ENCODE peak calls at places on chromosome 2, in nine cellular contexts. T is SIG-M5; F is stimulated activated CD4-positive, alpha-beta T cell treated with anti-CD3 and anti-CD28 coated beads, Interleukin-1b, Interleukin-23, amount 100 ng/mL, for 24 hours; I is foreskin keratinocyte; U is tibial artery; P is GM04504; Y is left colon; Z is prostate gland; B is COR-L47. R is an unnamed sample.

GRCh38 chr2:238702691-238703415 is 145.0 kb upstream of the TWIST2 start:
- DNase-seq in T (no peak), F (no peak), I (no peak), U (no peak), P (no peak), Y (no peak), Z (no peak), B (no peak), R (no peak)

GRCh38 chr2:196955036-196955435 is 28.5 kb upstream of the PGAP1 start:
- DNase-seq in T (no peak), F (no peak), I (peak; percentile 47), U (no peak), P (no peak), Y (no peak), Z (no peak), B (no peak), R (no peak)

GRCh38 chr2:65081232-65081685 is 25.0 kb downstream of the CEP68 start:
- DNase-seq in T (peak; percentile 7), F (no peak), I (no peak), U (no peak), P (no peak), Y (no peak), Z (no peak), B (no peak), R (no peak)

GRCh38 chr2:8575810-8576423 is 105.9 kb upstream of the ID2 start:
- DNase-seq in T (no peak), F (no peak), I (no peak), U (no peak), P (no peak), Y (no peak), Z (no peak), B (peak; percentile 14), R (no peak)

GRCh38 chr2:219561179-219562048 is 9.9 kb downstream of the OBSL1 start:
- DNase-seq in T (no peak), F (no peak), I (no peak), U (no peak), P (no peak), Y (no peak), Z (no peak), B (no peak), R (no peak)

GRCh38 chr2:74556159-74556558 is 1.6 kb downstream of the DOK1 start:
- DNase-seq in T (no peak), F (no peak), I (no peak), U (no peak), P (no peak), Y (no peak), Z (no peak), B (no peak), R (no peak)

GRCh38 chr2:83462881-83463280 is 996.2 kb downstream of the SUCLG1 start:
- DNase-seq in T (no peak), F (no peak), I (no peak), U (no peak), P (no peak), Y (no peak), Z (no peak), B (no peak), R (no peak)

GRCh38 chr2:3450385-3451031 is 68.8 kb downstream of the ADI1 start:
- DNase-seq in T (no peak), F (no peak), I (no peak), U (no peak), P (no peak), Y (no peak), Z (no peak), B (peak; percentile 77), R (no peak)

GRCh38 chr2:46615555-46616487 is 136.5 kb downstream of the TMEM247 start:
- DNase-seq in T (no peak), F (no peak), I (no peak), U (peak; percentile 22), P (no peak), Y (peak; percentile 36), Z (no peak), B (no peak), R (no peak)

GRCh38 chr2:46363535-46364170 is 66.4 kb downstream of the EPAS1 start:
- DNase-seq in T (no peak), F (no peak), I (no peak), U (no peak), P (peak; percentile 47), Y (no peak), Z (no peak), B (no peak), R (no peak)

GRCh38 chr2:234772775-234773064 is 179.1 kb upstream of the SH3BP4 start:
- DNase-seq in T (no peak), F (no peak), I (no peak), U (no peak), P (no peak), Y (no peak), Z (no peak), B (no peak), R (no peak)

GRCh38 chr2:231189571-231190495 is 8.6 kb upstream of the ARMC9 start:
- DNase-seq in T (no peak), F (no peak), I (no peak), U (peak; percentile 81), P (no peak), Y (peak; percentile 31), Z (no peak), B (no peak), R (no peak)

GRCh38 chr2:203077458-203077857 is 62.8 kb downstream of the NBEAL1 start:
- DNase-seq in T (no peak), F (no peak), I (peak; percentile 1), U (no peak), P (no peak), Y (no peak), Z (no peak), B (no peak), R (no peak)

GRCh38 chr2:130241041-130241707 is 42.9 kb upstream of the TUBA3E start:
- DNase-seq in T (no peak), F (no peak), I (peak; percentile 77), U (no peak), P (peak; percentile 3), Y (peak; percentile 74), Z (no peak), B (no peak), R (no peak)

GRCh38 chr2:43412121-43412753 is 183.6 kb downstream of the THADA start:
- DNase-seq in T (no peak), F (no peak), I (no peak), U (no peak), P (no peak), Y (no peak), Z (no peak), B (no peak), R (no peak)

GRCh38 chr2:120779781-120780283 is 44.2 kb downstream of the GLI2 start:
- DNase-seq in T (no peak), F (no peak), I (peak; percentile 78), U (no peak), P (peak; percentile 49), Y (no peak), Z (no peak), B (no peak), R (no peak)

GRCh38 chr2:153055182-153055581 is 336.8 kb downstream of the ARL6IP6 start:
- DNase-seq in T (no peak), F (no peak), I (no peak), U (no peak), P (no peak), Y (no peak), Z (no peak), B (no peak), R (no peak)

GRCh38 chr2:28356095-28356911 is 36.4 kb upstream of the FOSL2 start:
- DNase-seq in T (no peak), F (no peak), I (no peak), U (peak; percentile 95), P (peak; percentile 89), Y (peak; percentile 89), Z (peak; percentile 85), B (peak; percentile 70), R (no peak)

GRCh38 chr2:31957748-31958717 is 52.8 kb downstream of the MEMO1 start:
- DNase-seq in T (no peak), F (no peak), I (peak; percentile 21), U (no peak), P (no peak), Y (no peak), Z (no peak), B (no peak), R (no peak)

GRCh38 chr2:237720444-237720843 is 78.1 kb upstream of the RBM44 start:
- DNase-seq in T (no peak), F (no peak), I (no peak), U (no peak), P (no peak), Y (no peak), Z (no peak), B (no peak), R (no peak)

GRCh38 chr2:238143239-238143951 is 4.9 kb downstream of the KLHL30 start:
- DNase-seq in T (no peak), F (no peak), I (no peak), U (peak; percentile 48), P (peak; percentile 48), Y (no peak), Z (no peak), B (no peak), R (no peak)

GRCh38 chr2:55175254-55176093 is 56.6 kb downstream of the CLHC1 start:
- DNase-seq in T (peak; percentile 25), F (no peak), I (no peak), U (no peak), P (no peak), Y (no peak), Z (no peak), B (peak; percentile 51), R (no peak)

GRCh38 chr2:228613133-228613532 is 431.6 kb upstream of the SPHKAP start:
- DNase-seq in T (no peak), F (no peak), I (peak; percentile 21), U (no peak), P (peak; percentile 51), Y (no peak), Z (no peak), B (no peak), R (no peak)

GRCh38 chr2:56540901-56541300 is 357.1 kb downstream of the CCDC85A start:
- DNase-seq in T (no peak), F (no peak), I (no peak), U (no peak), P (no peak), Y (no peak), Z (no peak), B (no peak), R (no peak)

GRCh38 chr2:190311893-190312634 is 7.6 kb downstream of the HIBCH start:
- DNase-seq in T (no peak), F (no peak), I (no peak), U (no peak), P (no peak), Y (no peak), Z (no peak), B (no peak), R (no peak)

GRCh38 chr2:101152195-101153076 is 1.3 kb upstream of the TBC1D8 start:
- DNase-seq in T (no peak), F (no peak), I (no peak), U (peak; percentile 42), P (peak; percentile 38), Y (peak; percentile 44), Z (peak; percentile 53), B (peak; percentile 40), R (no peak)

GRCh38 chr2:238513346-238513745 is 86.6 kb downstream of the ASB1 start:
- DNase-seq in T (no peak), F (no peak), I (no peak), U (no peak), P (peak; percentile 48), Y (peak; percentile 27), Z (peak; percentile 25), B (no peak), R (no peak)

GRCh38 chr2:231904161-231904611 is 22.0 kb downstream of the NPPC start:
- DNase-seq in T (no peak), F (no peak), I (no peak), U (no peak), P (no peak), Y (peak; percentile 27), Z (no peak), B (no peak), R (no peak)

GRCh38 chr2:172710584-172711024 is 25.0 kb upstream of the RAPGEF4 start:
- DNase-seq in T (no peak), F (no peak), I (peak; percentile 78), U (no peak), P (peak; percentile 60), Y (peak; percentile 48), Z (peak; percentile 37), B (peak; percentile 24), R (peak; percentile 24)

GRCh38 chr2:37890893-37891495 is 34.1 kb upstream of the RMDN2 start:
- DNase-seq in T (no peak), F (peak; percentile 44), I (no peak), U (peak; percentile 55), P (peak; percentile 44), Y (peak; percentile 81), Z (peak; percentile 44), B (peak; percentile 61), R (peak; percentile 57)

GRCh38 chr2:110853516-110853915 is 121.1 kb downstream of the ACOXL start:
- DNase-seq in T (no peak), F (peak; percentile 36), I (no peak), U (no peak), P (no peak), Y (peak; percentile 63), Z (no peak), B (no peak), R (no peak)

R was measured in D721Med.